ENCODE peak calls at places on chromosomes 16 and 17, in four cellular contexts. One of them, this sample, is unnamed.

GRCh38 chr16:10862432-10862831 is 14.6 kb upstream of the CIITA start:
- DNase-seq in RWPE1: peak
- DNase-seq in fibroblast of lung: peak
- DNase-seq in left ventricle myocardium inferior: no peak
- DNase-seq in this sample: peak

GRCh38 chr16:25023541-25023940 is 8.4 kb upstream of the ARHGAP17 start:
- DNase-seq in RWPE1: no peak
- DNase-seq in fibroblast of lung: no peak
- DNase-seq in left ventricle myocardium inferior: no peak
- DNase-seq in this sample: no peak

GRCh38 chr17:31061678-31062077 is 33.1 kb upstream of the NF1 start:
- DNase-seq in RWPE1: no peak
- DNase-seq in fibroblast of lung: no peak
- DNase-seq in left ventricle myocardium inferior: no peak
- DNase-seq in this sample: no peak

GRCh38 chr16:54928421-54929089 is 2.1 kb upstream of the IRX5 start:
- DNase-seq in RWPE1: peak
- DNase-seq in fibroblast of lung: no peak
- DNase-seq in left ventricle myocardium inferior: peak
- DNase-seq in this sample: peak

GRCh38 chr16:89612415-89612814 is 1.0 kb upstream of the DPEP1 start:
- DNase-seq in RWPE1: no peak
- DNase-seq in fibroblast of lung: no peak
- DNase-seq in left ventricle myocardium inferior: no peak
- DNase-seq in this sample: no peak

GRCh38 chr16:49542391-49542891 is 168.8 kb downstream of the C16orf78 start:
- DNase-seq in RWPE1: no peak
- DNase-seq in fibroblast of lung: no peak
- DNase-seq in left ventricle myocardium inferior: no peak
- DNase-seq in this sample: no peak

GRCh38 chr17:66684716-66685115 is 150.2 kb upstream of the CACNG5 start:
- DNase-seq in RWPE1: no peak
- DNase-seq in fibroblast of lung: no peak
- DNase-seq in left ventricle myocardium inferior: no peak
- DNase-seq in this sample: no peak

GRCh38 chr17:40724656-40725055 is 21.1 kb upstream of the KRT24 start:
- DNase-seq in RWPE1: no peak
- DNase-seq in fibroblast of lung: no peak
- DNase-seq in left ventricle myocardium inferior: no peak
- DNase-seq in this sample: no peak

GRCh38 chr16:80404847-80405246 is 135.9 kb upstream of the DYNLRB2 start:
- DNase-seq in RWPE1: no peak
- DNase-seq in fibroblast of lung: no peak
- DNase-seq in left ventricle myocardium inferior: no peak
- DNase-seq in this sample: no peak

GRCh38 chr16:82936941-82937551 is 310.3 kb downstream of the CDH13 start:
- DNase-seq in RWPE1: peak
- DNase-seq in fibroblast of lung: peak
- DNase-seq in left ventricle myocardium inferior: no peak
- DNase-seq in this sample: peak

GRCh38 chr17:12391468-12391867 is 274.2 kb upstream of the MYOCD start:
- DNase-seq in RWPE1: no peak
- DNase-seq in fibroblast of lung: no peak
- DNase-seq in left ventricle myocardium inferior: no peak
- DNase-seq in this sample: no peak

GRCh38 chr17:65857713-65858112 is 296.3 kb upstream of the AXIN2 start:
- DNase-seq in RWPE1: no peak
- DNase-seq in fibroblast of lung: no peak
- DNase-seq in left ventricle myocardium inferior: no peak
- DNase-seq in this sample: no peak

GRCh38 chr16:51164167-51164566 is 13.1 kb upstream of the SALL1 start:
- DNase-seq in RWPE1: no peak
- DNase-seq in fibroblast of lung: no peak
- DNase-seq in left ventricle myocardium inferior: no peak
- DNase-seq in this sample: no peak

GRCh38 chr16:53511403-53512280 is 8.6 kb upstream of the AKTIP start:
- DNase-seq in RWPE1: no peak
- DNase-seq in fibroblast of lung: no peak
- DNase-seq in left ventricle myocardium inferior: no peak
- DNase-seq in this sample: no peak

GRCh38 chr17:19541445-19541844 is 7.8 kb downstream of the SLC47A1 start:
- DNase-seq in RWPE1: no peak
- DNase-seq in fibroblast of lung: no peak
- DNase-seq in left ventricle myocardium inferior: no peak
- DNase-seq in this sample: no peak

GRCh38 chr16:87713469-87714229 is 52.1 kb downstream of the KLHDC4 start:
- DNase-seq in RWPE1: no peak
- DNase-seq in fibroblast of lung: no peak
- DNase-seq in left ventricle myocardium inferior: no peak
- DNase-seq in this sample: no peak

GRCh38 chr16:81127051-81127450 is 30.9 kb upstream of the GCSH start:
- DNase-seq in RWPE1: peak
- DNase-seq in fibroblast of lung: no peak
- DNase-seq in left ventricle myocardium inferior: no peak
- DNase-seq in this sample: no peak

GRCh38 chr16:14548933-14549788 is 80.9 kb downstream of the PARN start:
- DNase-seq in RWPE1: no peak
- DNase-seq in fibroblast of lung: no peak
- DNase-seq in left ventricle myocardium inferior: no peak
- DNase-seq in this sample: no peak

GRCh38 chr17:79834575-79835469 is 4.4 kb downstream of the CBX4 start:
- DNase-seq in RWPE1: no peak
- DNase-seq in fibroblast of lung: no peak
- DNase-seq in left ventricle myocardium inferior: no peak
- DNase-seq in this sample: no peak

GRCh38 chr17:74212913-74213791 is at the start of gene TTYH2:
- DNase-seq in RWPE1: peak
- DNase-seq in fibroblast of lung: peak
- DNase-seq in left ventricle myocardium inferior: peak
- DNase-seq in this sample: peak
- TF ChIP-seq CTCF in RWPE1: peak
- TF ChIP-seq CTCF in fibroblast of lung: peak
- TF ChIP-seq CTCF in left ventricle myocardium inferior: peak
- TF ChIP-seq CTCF in this sample: peak

DNA sequence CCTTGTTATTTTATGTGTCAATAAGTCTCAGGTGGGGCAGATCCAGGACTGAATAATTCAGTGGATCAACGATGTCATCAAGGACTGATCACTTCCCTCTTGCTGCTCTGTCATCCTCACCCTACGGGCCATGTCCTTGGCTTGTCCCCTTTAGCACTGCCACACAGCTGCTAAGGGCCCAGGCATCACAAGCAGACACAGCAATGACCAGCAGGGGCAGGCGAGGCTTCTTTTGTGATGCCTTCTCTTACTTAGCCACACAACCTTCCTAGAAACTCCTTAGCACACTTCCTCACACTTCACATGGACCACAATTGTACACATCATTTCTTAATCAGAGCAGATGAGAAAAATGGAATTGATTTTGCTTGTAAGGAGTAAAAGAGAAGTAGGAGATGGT is 356.3 kb upstream of the SOX9 start:
- DNase-seq in RWPE1: peak
- DNase-seq in fibroblast of lung: peak
- DNase-seq in left ventricle myocardium inferior: no peak
- DNase-seq in this sample: peak
- TF ChIP-seq CTCF in RWPE1: no peak
- TF ChIP-seq CTCF in fibroblast of lung: peak
- TF ChIP-seq CTCF in left ventricle myocardium inferior: peak
- TF ChIP-seq CTCF in this sample: peak

GRCh38 chr16:29947897-29948296 is 14.0 kb upstream of the TMEM219 start:
- DNase-seq in RWPE1: no peak
- DNase-seq in fibroblast of lung: no peak
- DNase-seq in left ventricle myocardium inferior: no peak
- DNase-seq in this sample: no peak

GRCh38 chr16:29950806-29951461 is 10.9 kb upstream of the TMEM219 start:
- DNase-seq in RWPE1: no peak
- DNase-seq in fibroblast of lung: no peak
- DNase-seq in left ventricle myocardium inferior: no peak
- DNase-seq in this sample: no peak

DNA sequence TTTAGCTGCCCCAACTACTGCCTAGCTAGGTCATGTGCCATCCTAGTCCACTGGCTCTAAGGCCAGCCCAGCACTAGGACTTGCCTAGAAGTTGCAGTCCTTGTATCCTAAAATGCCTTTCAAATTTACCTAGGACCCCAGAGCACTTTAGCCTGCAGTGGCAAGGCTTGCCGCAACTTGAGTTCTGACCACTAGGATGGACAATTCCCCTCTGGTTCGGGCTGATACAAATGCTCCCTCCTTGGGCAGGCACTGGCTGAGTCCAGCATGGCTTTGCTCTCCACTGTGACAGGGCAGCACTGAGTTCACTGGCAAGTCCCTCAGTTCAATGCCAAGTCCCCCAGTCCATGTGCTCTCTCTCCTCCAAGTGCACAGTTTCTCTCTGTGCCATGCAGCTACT is 9.9 kb upstream of the TMEM219 start:
- DNase-seq in RWPE1: no peak
- DNase-seq in fibroblast of lung: no peak
- DNase-seq in left ventricle myocardium inferior: no peak
- DNase-seq in this sample: no peak
- TF ChIP-seq CTCF in RWPE1: no peak
- TF ChIP-seq CTCF in fibroblast of lung: no peak
- TF ChIP-seq CTCF in left ventricle myocardium inferior: no peak
- TF ChIP-seq CTCF in this sample: peak

DNA sequence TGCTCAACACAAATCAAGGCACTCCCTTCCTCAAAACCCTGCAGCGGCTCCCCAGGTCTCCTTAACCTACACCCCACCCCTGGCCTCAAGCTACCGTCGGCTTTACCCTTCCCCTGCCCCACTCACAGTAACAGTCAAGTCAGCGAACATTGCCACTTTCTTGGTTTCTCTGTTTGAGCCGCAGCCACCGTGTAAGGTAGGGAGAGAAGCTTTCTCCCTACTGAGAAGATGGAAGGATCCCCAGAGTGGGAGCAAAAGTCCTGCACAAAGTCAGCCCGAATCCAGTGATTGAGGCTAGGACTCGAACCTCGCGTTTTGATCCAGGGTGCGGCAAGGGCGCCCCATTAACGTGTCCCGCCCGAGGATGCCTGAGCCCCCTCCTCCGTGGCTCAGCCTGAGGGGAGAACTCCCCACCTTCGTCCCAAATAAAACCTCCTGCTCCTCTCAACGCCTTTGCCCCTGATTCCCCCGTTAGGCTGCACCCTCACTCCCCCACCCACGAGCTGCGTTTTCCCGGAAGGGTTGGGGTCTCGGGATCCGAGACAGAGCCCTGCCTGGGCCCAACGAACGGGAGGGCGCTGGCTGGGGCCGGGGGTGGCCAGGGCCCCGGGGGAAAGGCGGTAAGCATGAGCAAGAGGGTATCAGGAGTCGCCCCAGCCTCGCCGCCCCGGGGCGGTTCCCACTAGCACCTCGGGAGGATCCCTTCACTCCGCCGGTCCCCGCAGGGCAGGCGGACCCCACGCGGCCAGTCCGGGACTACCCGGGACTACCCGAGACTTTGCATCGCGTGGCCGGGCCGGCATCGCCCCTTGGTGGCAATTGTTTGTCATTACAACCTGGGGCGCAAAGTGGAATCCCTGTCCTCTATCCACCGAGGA is 9.9 kb upstream of the NAGS start:
- DNase-seq in RWPE1: peak
- DNase-seq in fibroblast of lung: peak
- DNase-seq in left ventricle myocardium inferior: peak
- DNase-seq in this sample: peak
- TF ChIP-seq CTCF in RWPE1: peak
- TF ChIP-seq CTCF in fibroblast of lung: peak
- TF ChIP-seq CTCF in left ventricle myocardium inferior: peak
- TF ChIP-seq CTCF in this sample: peak

GRCh38 chr16:85605912-85606841 is 6.9 kb upstream of the GSE1 start:
- DNase-seq in RWPE1: no peak
- DNase-seq in fibroblast of lung: no peak
- DNase-seq in left ventricle myocardium inferior: no peak
- DNase-seq in this sample: no peak

GRCh38 chr16:85607796-85608514 is 5.2 kb upstream of the GSE1 start:
- DNase-seq in RWPE1: no peak
- DNase-seq in fibroblast of lung: no peak
- DNase-seq in left ventricle myocardium inferior: no peak
- DNase-seq in this sample: no peak

GRCh38 chr16:85606920-85607319 is 6.2 kb upstream of the GSE1 start:
- DNase-seq in RWPE1: no peak
- DNase-seq in fibroblast of lung: no peak
- DNase-seq in left ventricle myocardium inferior: no peak
- DNase-seq in this sample: no peak

GRCh38 chr16:85608515-85608885 is 4.6 kb upstream of the GSE1 start:
- DNase-seq in RWPE1: no peak
- DNase-seq in fibroblast of lung: no peak
- DNase-seq in left ventricle myocardium inferior: no peak
- DNase-seq in this sample: no peak

DNA sequence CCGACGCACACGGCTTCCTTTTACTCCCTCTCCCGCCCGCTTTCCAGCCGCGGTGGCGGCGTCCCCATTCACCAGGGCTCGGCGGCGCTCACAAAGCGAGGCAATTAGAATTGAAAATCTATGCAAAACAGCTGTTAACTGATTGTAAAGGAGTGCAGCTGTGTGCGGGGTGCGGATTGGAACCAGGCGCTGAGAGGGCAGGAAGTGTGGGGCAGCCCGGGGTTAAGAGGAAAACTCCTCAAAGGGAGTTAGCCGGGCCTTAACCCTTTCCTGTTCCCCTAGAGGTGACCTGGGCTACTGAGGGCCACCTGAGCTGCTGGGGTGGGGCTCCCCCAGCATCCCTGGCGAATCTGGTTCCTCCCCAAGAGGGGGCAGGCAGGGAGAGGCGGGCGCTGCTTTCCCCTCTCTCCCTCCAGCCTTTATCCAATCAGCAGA is 5.8 kb upstream of the GSE1 start:
- DNase-seq in RWPE1: no peak
- DNase-seq in fibroblast of lung: peak
- DNase-seq in left ventricle myocardium inferior: no peak
- DNase-seq in this sample: no peak
- TF ChIP-seq CTCF in RWPE1: no peak
- TF ChIP-seq CTCF in fibroblast of lung: no peak
- TF ChIP-seq CTCF in left ventricle myocardium inferior: no peak
- TF ChIP-seq CTCF in this sample: no peak

DNA sequence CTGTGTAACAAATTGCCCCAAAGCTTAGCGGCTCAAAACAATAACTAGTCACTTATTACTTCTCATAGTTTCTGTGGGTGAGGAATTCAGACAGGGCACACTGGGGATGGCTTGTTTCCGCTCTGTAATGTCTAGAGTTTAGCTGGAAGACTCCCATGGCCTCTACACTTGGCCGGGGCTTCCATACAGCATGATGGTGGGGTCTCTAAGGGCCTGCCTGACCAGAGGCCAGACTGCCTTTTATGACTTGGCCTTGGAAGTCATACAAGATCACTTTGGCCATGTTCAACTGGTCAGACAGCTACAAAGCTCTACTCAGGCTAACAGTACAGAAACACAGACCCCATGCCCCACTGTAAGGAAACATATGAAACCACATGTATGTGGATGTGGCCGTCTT is 8.2 kb downstream of the GLP2R start:
- DNase-seq in RWPE1: no peak
- DNase-seq in fibroblast of lung: no peak
- DNase-seq in left ventricle myocardium inferior: no peak
- DNase-seq in this sample: no peak
- TF ChIP-seq CTCF in RWPE1: no peak
- TF ChIP-seq CTCF in fibroblast of lung: no peak
- TF ChIP-seq CTCF in left ventricle myocardium inferior: no peak
- TF ChIP-seq CTCF in this sample: no peak